ENCODE peak calls at places on chromosomes 11 and 22, in nine cellular contexts. S is lower lobe of right lung; U is mesenchymal stem cell; B is CD8-positive, alpha-beta memory T cell; Q is body of pancreas; F is left ventricle myocardium inferior; K is OCI-LY7; M is fibroblast of lung; Z is naive thymus-derived CD4-positive, alpha-beta T cell. O is an unnamed sample.

GRCh38 chr11:35214792-35215193 is 75.8 kb downstream of the CD44 start:
- DNase-seq in S (no peak), U (peak; percentile 94), B (no peak), Q (no peak), F (no peak), K (no peak), M (peak; percentile 86), Z (no peak), O (peak; percentile 55)

GRCh38 chr11:48107188-48107704 is 109.4 kb upstream of the OR4B1 start:
- DNase-seq in S (no peak), U (peak; percentile 56), B (no peak), Q (no peak), F (no peak), K (peak; percentile 83), M (no peak), Z (no peak), O (no peak)

GRCh38 chr11:109644158-109644557 is 222.2 kb downstream of the C11orf87 start:
- DNase-seq in S (no peak), U (peak; percentile 93), B (no peak), Q (peak; percentile 36), F (peak; percentile 42), K (no peak), M (no peak), Z (no peak), O (no peak)

GRCh38 chr11:124108158-124108557 is 7.1 kb upstream of the VWA5A start:
- DNase-seq in S (no peak), U (peak; percentile 43), B (no peak), Q (peak; percentile 16), F (no peak), K (peak; percentile 14), M (peak; percentile 55), Z (no peak), O (no peak)

GRCh38 chr11:22785251-22785650 is 44.4 kb downstream of the SVIP start:
- DNase-seq in S (no peak), U (no peak), B (no peak), Q (no peak), F (no peak), K (no peak), M (no peak), Z (no peak), O (no peak)

GRCh38 chr11:116078101-116078561 is 573.9 kb upstream of the CADM1 start:
- DNase-seq in S (no peak), U (peak; percentile 3), B (no peak), Q (no peak), F (no peak), K (peak; percentile 24), M (peak; percentile 14), Z (no peak), O (no peak)

GRCh38 chr11:113022267-113022666 is 61.0 kb downstream of the NCAM1 start:
- DNase-seq in S (no peak), U (peak; percentile 43), B (no peak), Q (no peak), F (no peak), K (no peak), M (peak; percentile 10), Z (no peak), O (no peak)

GRCh38 chr22:31436132-31436531 is 36.7 kb downstream of the DRG1 start:
- DNase-seq in S (no peak), U (no peak), B (no peak), Q (no peak), F (no peak), K (no peak), M (peak; percentile 14), Z (no peak), O (no peak)

GRCh38 chr11:119713361-119714040 is 15.5 kb downstream of the NECTIN1 start:
- DNase-seq in S (no peak), U (no peak), B (no peak), Q (peak; percentile 50), F (no peak), K (no peak), M (no peak), Z (no peak), O (no peak)

GRCh38 chr11:86582898-86583297 is 89.5 kb downstream of the ME3 start:
- DNase-seq in S (no peak), U (no peak), B (no peak), Q (no peak), F (no peak), K (no peak), M (no peak), Z (no peak), O (no peak)

GRCh38 chr22:48254311-48254873 is 1491.9 kb downstream of the TBC1D22A start:
- DNase-seq in S (no peak), U (no peak), B (no peak), Q (no peak), F (no peak), K (no peak), M (no peak), Z (no peak), O (no peak)

GRCh38 chr22:50169774-50170341 is 673 bp upstream of the PANX2 start:
- DNase-seq in S (peak; percentile 64), U (no peak), B (no peak), Q (peak; percentile 54), F (no peak), K (no peak), M (no peak), Z (peak; percentile 18), O (peak; percentile 62)

GRCh38 chr11:121244861-121245260 is 47.7 kb upstream of the SC5D start:
- DNase-seq in S (no peak), U (no peak), B (no peak), Q (no peak), F (no peak), K (no peak), M (no peak), Z (no peak), O (no peak)

GRCh38 chr11:110134120-110134519 is 40.9 kb downstream of the ZC3H12C start:
- DNase-seq in S (no peak), U (no peak), B (no peak), Q (no peak), F (no peak), K (no peak), M (no peak), Z (no peak), O (no peak)

GRCh38 chr11:67111261-67111660 is 7.8 kb upstream of the KDM2A start:
- DNase-seq in S (no peak), U (peak; percentile 16), B (no peak), Q (no peak), F (no peak), K (no peak), M (peak; percentile 64), Z (no peak), O (no peak)

GRCh38 chr11:107545101-107545514 is 20.4 kb downstream of the ALKBH8 start:
- DNase-seq in S (no peak), U (peak; percentile 28), B (no peak), Q (no peak), F (no peak), K (no peak), M (peak; percentile 19), Z (no peak), O (no peak)

GRCh38 chr11:72520815-72521214 is 86.5 kb upstream of the CLPB start:
- DNase-seq in S (no peak), U (no peak), B (no peak), Q (no peak), F (no peak), K (no peak), M (no peak), Z (no peak), O (no peak)

DNA sequence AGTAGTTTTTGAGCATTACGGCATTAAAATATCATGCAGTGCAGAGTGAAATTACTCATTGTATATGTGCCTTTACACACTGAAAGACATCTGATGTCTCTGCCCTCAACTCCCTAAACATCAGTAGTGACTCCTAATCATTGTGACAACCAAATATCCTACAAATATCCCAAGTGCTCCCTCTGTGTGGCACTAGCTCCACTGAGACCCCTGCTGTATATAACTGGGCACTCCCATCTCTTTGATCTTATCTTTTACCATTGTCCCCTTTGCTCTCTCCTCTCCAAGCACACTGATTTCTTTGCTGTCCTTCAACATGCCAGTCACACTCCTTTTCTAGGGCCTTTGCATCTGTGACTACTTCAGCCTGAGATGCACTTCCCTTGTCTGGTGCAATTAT is 2.6 kb downstream of the SLC5A12 start:
- DNase-seq in S (no peak), U (no peak), B (no peak), Q (no peak), F (no peak), K (no peak), M (no peak), Z (no peak), O (no peak)
- H3K27ac ChIP-seq in S (no peak overlapping the region), U (no peak overlapping the region), B (no peak overlapping the region), Q (no peak overlapping the region), F (no peak overlapping the region), K (no peak overlapping the region), M (no peak overlapping the region), Z (no peak overlapping the region), O (no peak overlapping the region)

DNA sequence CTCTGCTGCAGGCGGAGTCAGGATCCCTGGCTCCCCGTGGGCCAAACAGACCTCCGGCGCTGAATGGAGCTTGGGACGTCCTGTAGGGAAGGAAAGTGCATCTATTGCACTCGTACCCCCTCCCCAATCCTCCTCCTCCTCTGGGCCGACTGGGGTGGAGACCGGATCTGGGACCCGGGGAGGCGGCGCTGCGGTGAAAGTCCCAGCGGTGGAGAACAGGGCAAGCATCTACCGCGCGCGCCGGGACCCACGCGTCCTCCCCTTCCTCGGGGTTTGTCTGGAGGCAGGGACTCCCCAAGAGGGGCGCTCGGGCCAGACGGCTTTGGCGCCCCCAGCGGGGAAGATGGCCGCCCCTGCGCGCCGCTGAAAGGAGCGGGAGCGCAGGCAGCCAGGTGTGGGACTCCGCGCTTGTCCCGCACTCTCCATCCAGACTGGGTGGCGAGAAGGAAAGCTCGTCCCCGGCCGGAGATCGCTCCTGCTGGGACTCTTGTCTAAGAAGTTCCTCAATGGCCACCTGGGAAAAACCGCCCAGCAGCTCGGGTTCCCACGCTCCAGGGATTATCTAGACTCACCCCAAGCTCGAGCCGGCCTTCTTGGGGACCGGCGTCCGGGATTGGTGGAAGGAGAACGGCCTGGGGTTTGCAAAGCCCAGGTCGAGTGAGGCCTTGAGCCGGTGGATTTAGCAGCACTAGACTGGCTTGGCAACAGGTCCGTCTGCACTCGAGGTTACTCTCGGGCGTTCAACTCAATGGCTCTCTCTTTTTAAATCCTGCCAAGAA is 718 bp downstream of the FADS2 start:
- DNase-seq in S (peak; percentile 62), U (peak; percentile 68), B (no peak), Q (peak; percentile 56), F (peak; percentile 62), K (no peak), M (peak; percentile 27), Z (peak; percentile 28), O (peak; percentile 33)
- H3K27ac ChIP-seq in S (peak overlapping the region; percentile 85), U (peak overlapping the region; percentile 80), B (no peak overlapping the region), Q (no peak overlapping the region), F (peak overlapping the region; percentile 89), K (no peak overlapping the region), M (peak overlapping the region; percentile 75), Z (no peak overlapping the region), O (no peak overlapping the region)

GRCh38 chr22:37806409-37807338 is 1.1 kb upstream of the GCAT start:
- DNase-seq in S (peak; percentile 62), U (peak; percentile 53), B (no peak), Q (peak; percentile 43), F (no peak), K (no peak), M (peak; percentile 51), Z (no peak), O (no peak)
- H3K27ac ChIP-seq in S (peak overlapping the region; percentile 91), U (peak overlapping the region; percentile 79), B (peak overlapping the region; percentile 64), Q (peak overlapping the region; percentile 87), F (peak overlapping the region; percentile 93), K (no peak overlapping the region), M (peak overlapping the region; percentile 85), Z (no peak overlapping the region), O (no peak overlapping the region)

DNA sequence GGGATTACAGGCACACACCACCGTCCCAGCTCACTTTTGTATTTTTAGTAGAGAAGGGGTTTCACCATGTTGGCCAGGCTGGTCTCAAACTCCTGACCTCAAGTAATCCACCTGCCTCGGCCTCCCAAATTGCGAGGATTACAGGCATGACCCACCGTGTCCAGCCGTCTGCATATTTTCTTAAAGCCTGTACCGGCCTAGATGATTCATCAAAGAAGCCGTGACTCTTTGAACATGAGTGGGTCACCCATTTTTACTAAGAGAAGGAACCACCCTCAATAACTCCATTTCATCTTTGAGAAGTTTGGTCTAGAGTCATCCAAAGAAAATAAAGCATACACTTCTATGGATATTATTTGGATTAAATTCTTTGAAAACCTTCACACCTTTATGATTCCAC is 388.3 kb downstream of the NTM start:
- DNase-seq in S (no peak), U (no peak), B (no peak), Q (no peak), F (no peak), K (no peak), M (no peak), Z (no peak), O (no peak)
- H3K27ac ChIP-seq in S (no peak overlapping the region), U (no peak overlapping the region), B (no peak overlapping the region), Q (no peak overlapping the region), F (no peak overlapping the region), K (no peak overlapping the region), M (no peak overlapping the region), Z (no peak overlapping the region), O (no peak overlapping the region)